ENCODE peak calls at places on chromosomes 5 and 9, in seven cellular contexts. U is pons; R is CD4-positive, CD25-positive, alpha-beta regulatory T cell; A is amygdala; B is CD8-positive, alpha-beta memory T cell; J is GM19239; Y is EL. F is an unnamed sample.

GRCh38 chr9:38182321-38182720 is 113.3 kb upstream of the SHB start:
- DNase-seq in B (no peak), U (no peak), A (no peak), R (no peak), Y (no peak), J (no peak), F (no peak)

GRCh38 chr9:74783408-74783807 is 104.3 kb downstream of the TRPM6 start:
- DNase-seq in Y (peak; percentile 80), A (no peak), U (no peak), B (no peak), R (no peak), J (no peak), F (no peak)

GRCh38 chr9:2727966-2728613 is 10.8 kb downstream of the KCNV2 start:
- DNase-seq in R (peak; percentile 7), J (no peak), U (peak; percentile 52), Y (peak; percentile 63), B (no peak), A (no peak), F (no peak)

GRCh38 chr9:120863833-120864232 is 13.2 kb downstream of the PHF19 start:
- DNase-seq in R (no peak), Y (no peak), B (no peak), U (no peak), A (no peak), J (no peak), F (no peak)

GRCh38 chr5:91456928-91457571 is 73.9 kb upstream of the ARRDC3 start:
- DNase-seq in B (no peak), A (no peak), J (no peak), U (no peak), Y (no peak), R (no peak), F (no peak)

GRCh38 chr9:93248373-93248772 is 64.4 kb downstream of the WNK2 start:
- DNase-seq in A (no peak), B (no peak), R (no peak), J (no peak), Y (no peak), U (no peak), F (no peak)

GRCh38 chr9:111065414-111065813 is 27.1 kb upstream of the LPAR1 start:
- DNase-seq in J (no peak), B (no peak), R (no peak), U (no peak), A (no peak), Y (no peak), F (no peak)

GRCh38 chr9:87547665-87548064 is 50.0 kb downstream of the DAPK1 start:
- DNase-seq in Y (no peak), R (no peak), J (no peak), A (no peak), U (no peak), B (no peak), F (no peak)

GRCh38 chr5:170375283-170375682 is 13.9 kb downstream of the KCNMB1 start:
- DNase-seq in U (no peak), Y (no peak), J (no peak), A (no peak), B (no peak), R (no peak), F (no peak)